ENCODE peak calls at places on chromosomes 13 and 19, in eight cellular contexts. R, S, I, Y, L, D, P and G are unnamed samples.
A peak's percentile ranks its signal among the peaks of the same experiment; 100 is the strongest.

GRCh38 chr19:15702590-15702930 is 25.3 kb upstream of the OR10H2 start:
- DNase-seq in R (peak; percentile 57), S (peak; percentile 64), I (peak; percentile 3), Y (peak; percentile 42), L (peak; percentile 60), D (no peak), P (no peak), G (no peak)

GRCh38 chr19:584240-585001 is 5.3 kb upstream of the HCN2 start:
- DNase-seq in R (no peak), S (peak; percentile 56), I (no peak), Y (peak; percentile 44), L (peak; percentile 45), D (peak; percentile 86), P (no peak), G (peak; percentile 81)

GRCh38 chr13:42807866-42808265 is 26.5 kb downstream of the FAM216B start:
- DNase-seq in R (peak; percentile 40), S (no peak), I (no peak), Y (peak; percentile 78), L (no peak), D (no peak), P (no peak), G (no peak)

GRCh38 chr19:29687244-29687896 is 22.1 kb downstream of the PLEKHF1 start:
- DNase-seq in R (peak; percentile 99), S (no peak), I (peak; percentile 74), Y (peak; percentile 55), L (peak; percentile 83), D (peak; percentile 65), P (no peak), G (no peak)

GRCh38 chr19:32876236-32876918 is 6.8 kb upstream of the SLC7A9 start:
- DNase-seq in R (no peak), S (peak; percentile 17), I (no peak), Y (no peak), L (no peak), D (no peak), P (no peak), G (no peak)

GRCh38 chr19:3403489-3404323 is 37.3 kb downstream of the NFIC start:
- DNase-seq in R (peak; percentile 99), S (peak; percentile 91), I (peak; percentile 78), Y (no peak), L (peak; percentile 93), D (peak; percentile 88), P (peak; percentile 77), G (no peak)

GRCh38 chr19:38617283-38617763 is 430 bp downstream of the MAP4K1 start:
- DNase-seq in R (no peak), S (no peak), I (no peak), Y (no peak), L (no peak), D (no peak), P (no peak), G (no peak)

GRCh38 chr13:59679239-59679638 is 484.5 kb downstream of the DIAPH3 start:
- DNase-seq in R (no peak), S (no peak), I (no peak), Y (no peak), L (no peak), D (no peak), P (no peak), G (no peak)

GRCh38 chr19:32599736-32600157 is 18.8 kb downstream of the PDCD5 start:
- DNase-seq in R (peak; percentile 70), S (no peak), I (peak; percentile 19), Y (peak; percentile 55), L (no peak), D (no peak), P (no peak), G (peak; percentile 67)

GRCh38 chr19:49113762-49114629 is at the start of gene LIN7B:
- DNase-seq in R (peak; percentile 54), S (peak; percentile 77), I (no peak), Y (peak; percentile 73), L (peak; percentile 70), D (peak; percentile 92), P (no peak), G (peak; percentile 93)

GRCh38 chr13:65594255-65594654 is 1635.9 kb downstream of the PCDH9 start:
- DNase-seq in R (peak; percentile 75), S (no peak), I (no peak), Y (no peak), L (no peak), D (no peak), P (no peak), G (no peak)

GRCh38 chr13:94333131-94333820 is 146.2 kb downstream of the DCT start:
- DNase-seq in R (no peak), S (no peak), I (no peak), Y (no peak), L (no peak), D (no peak), P (no peak), G (no peak)

GRCh38 chr13:97067342-97067895 is 73.1 kb upstream of the OXGR1 start:
- DNase-seq in R (peak; percentile 15), S (no peak), I (no peak), Y (no peak), L (no peak), D (no peak), P (no peak), G (no peak)

GRCh38 chr19:46979103-46979769 is 40.4 kb upstream of the NPAS1 start:
- DNase-seq in R (no peak), S (no peak), I (no peak), Y (no peak), L (no peak), D (no peak), P (no peak), G (no peak)
- TF ChIP-seq CTCF in R (no peak), S (no peak), I (peak; percentile 8), Y (no peak), L (no peak), D (no peak), P (no peak), G (no peak)

DNA sequence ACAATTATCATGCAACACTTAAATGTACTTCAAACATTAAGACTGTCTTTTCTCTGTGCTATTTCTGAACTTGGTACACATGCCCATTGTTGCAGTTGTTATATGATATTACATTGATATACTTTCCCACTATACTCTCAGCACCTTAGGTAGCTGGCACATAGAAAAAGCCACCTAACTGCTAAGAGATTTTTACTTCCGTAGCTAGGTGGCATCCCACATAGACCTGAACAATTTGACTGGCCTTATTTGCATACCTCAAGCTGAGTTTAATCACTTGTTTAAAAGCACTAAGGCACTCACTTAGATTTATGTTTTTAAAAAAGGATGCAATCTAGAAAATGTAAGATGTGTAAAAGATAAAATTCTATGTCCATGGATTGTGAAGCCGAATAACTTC is 194.2 kb downstream of the POU4F1 start:
- DNase-seq in R (no peak), S (no peak), I (no peak), Y (no peak), L (no peak), D (no peak), P (no peak), G (no peak)
- TF ChIP-seq CTCF in R (no peak), S (no peak), I (no peak), Y (no peak), L (no peak), D (no peak), P (no peak), G (no peak)

DNA sequence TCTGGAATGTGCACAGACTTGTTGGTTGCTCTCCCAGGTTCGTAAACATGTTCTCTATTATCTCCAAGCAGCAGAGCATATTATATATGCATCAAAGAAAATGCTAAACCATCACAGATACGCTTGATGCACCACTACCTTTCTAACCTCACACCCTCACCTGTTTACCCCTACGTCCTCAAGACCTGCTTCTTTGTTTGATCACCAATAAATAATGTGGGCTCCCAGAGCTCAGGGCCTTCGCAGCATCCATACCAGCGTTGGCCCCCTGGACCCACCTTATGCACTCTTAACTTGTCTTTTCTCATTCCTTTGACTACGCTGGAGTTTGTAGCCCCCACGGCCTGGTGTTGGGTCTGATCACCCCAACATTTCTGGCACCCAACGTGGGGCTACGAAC is 10.0 kb upstream of the ZNF443 start:
- DNase-seq in R (no peak), S (no peak), I (no peak), Y (no peak), L (no peak), D (no peak), P (no peak), G (no peak)
- TF ChIP-seq CTCF in R (no peak), S (no peak), I (no peak), Y (no peak), L (no peak), D (no peak), P (no peak), G (no peak)

GRCh38 chr19:18153555-18154134 is 682 bp downstream of the PIK3R2 start:
- DNase-seq in R (no peak), S (no peak), I (no peak), Y (no peak), L (no peak), D (peak; percentile 86), P (no peak), G (no peak)

GRCh38 chr19:18152444-18152816 is 533 bp upstream of the PIK3R2 start:
- DNase-seq in R (peak; percentile 95), S (peak; percentile 97), I (peak; percentile 97), Y (peak; percentile 96), L (peak; percentile 98), D (peak; percentile 97), P (peak; percentile 94), G (peak; percentile 100)

GRCh38 chr19:18155095-18156087 is 2.4 kb downstream of the PIK3R2 start:
- DNase-seq in R (no peak), S (peak; percentile 85), I (no peak), Y (no peak), L (no peak), D (no peak), P (no peak), G (no peak)

GRCh38 chr19:18150776-18151624 is 2.0 kb upstream of the PIK3R2 start:
- DNase-seq in R (no peak), S (no peak), I (no peak), Y (no peak), L (no peak), D (no peak), P (no peak), G (no peak)

GRCh38 chr19:18152817-18153554 is at the start of gene PIK3R2:
- DNase-seq in R (peak; percentile 96), S (peak; percentile 100), I (peak; percentile 96), Y (peak; percentile 100), L (peak; percentile 100), D (peak; percentile 98), P (peak; percentile 99), G (peak; percentile 99)
- TF ChIP-seq CTCF in R (no peak), S (no peak), I (no peak), Y (no peak), L (no peak), D (peak; percentile 27), P (peak; percentile 35), G (no peak)

GRCh38 chr13:31051999-31052398 is 109.7 kb downstream of the HSPH1 start:
- DNase-seq in R (no peak), S (no peak), I (no peak), Y (no peak), L (no peak), D (no peak), P (no peak), G (no peak)
- TF ChIP-seq CTCF in R (peak; percentile 4), S (no peak), I (peak; percentile 33), Y (peak; percentile 10), L (no peak), D (no peak), P (no peak), G (no peak)

GRCh38 chr19:24069907-24070657 is 16.9 kb upstream of the ZNF254 start:
- DNase-seq in R (no peak), S (no peak), I (no peak), Y (peak; percentile 45), L (no peak), D (no peak), P (no peak), G (no peak)
- TF ChIP-seq CTCF in R (no peak), S (no peak), I (no peak), Y (no peak), L (no peak), D (no peak), P (no peak), G (no peak)